ENCODE peak calls at places on chromosomes 3 and 15, in nine cellular contexts. One of them, this sample, is unnamed. For H3K9me3, the result is how much of the 10 kb centered on the place peaks cover.

GRCh38 chr3:61772439-61772838 is 211.1 kb downstream of the PTPRG start:
- DNase-seq in WERI-Rb-1: no peak
- DNase-seq in tibial artery: no peak
- DNase-seq in DND-41: no peak
- DNase-seq in body of pancreas: no peak
- DNase-seq in A549: no peak
- DNase-seq in heart left ventricle: no peak
- DNase-seq in IMR-90: peak
- DNase-seq in upper lobe of right lung: no peak
- DNase-seq in this sample: no peak

GRCh38 chr15:99708563-99708962 is 24.7 kb downstream of the LYSMD4 start:
- DNase-seq in WERI-Rb-1: no peak
- DNase-seq in tibial artery: peak
- DNase-seq in DND-41: no peak
- DNase-seq in body of pancreas: peak
- DNase-seq in A549: peak
- DNase-seq in heart left ventricle: peak
- DNase-seq in IMR-90: peak
- DNase-seq in upper lobe of right lung: peak
- DNase-seq in this sample: peak

GRCh38 chr3:194875581-194876402 is 190.1 kb downstream of the FAM43A start:
- DNase-seq in WERI-Rb-1: no peak
- DNase-seq in tibial artery: no peak
- DNase-seq in DND-41: no peak
- DNase-seq in body of pancreas: no peak
- DNase-seq in A549: no peak
- DNase-seq in heart left ventricle: no peak
- DNase-seq in IMR-90: no peak
- DNase-seq in upper lobe of right lung: no peak
- DNase-seq in this sample: no peak

GRCh38 chr3:152998554-152998953 is 163.5 kb upstream of the RAP2B start:
- DNase-seq in WERI-Rb-1: peak
- DNase-seq in tibial artery: no peak
- DNase-seq in DND-41: no peak
- DNase-seq in body of pancreas: no peak
- DNase-seq in A549: no peak
- DNase-seq in heart left ventricle: no peak
- DNase-seq in IMR-90: no peak
- DNase-seq in upper lobe of right lung: no peak
- DNase-seq in this sample: no peak

GRCh38 chr3:113051827-113052226 is 61.0 kb downstream of the GTPBP8 start:
- DNase-seq in WERI-Rb-1: no peak
- DNase-seq in tibial artery: no peak
- DNase-seq in DND-41: no peak
- DNase-seq in body of pancreas: peak
- DNase-seq in A549: no peak
- DNase-seq in heart left ventricle: no peak
- DNase-seq in IMR-90: no peak
- DNase-seq in upper lobe of right lung: no peak
- DNase-seq in this sample: no peak

GRCh38 chr3:48270306-48270705 is 29.4 kb downstream of the ZNF589 start:
- DNase-seq in WERI-Rb-1: no peak
- DNase-seq in tibial artery: no peak
- DNase-seq in DND-41: no peak
- DNase-seq in body of pancreas: no peak
- DNase-seq in A549: no peak
- DNase-seq in heart left ventricle: no peak
- DNase-seq in IMR-90: no peak
- DNase-seq in upper lobe of right lung: no peak
- DNase-seq in this sample: no peak

GRCh38 chr3:4493008-4493930 is at the start of gene ITPR1:
- DNase-seq in WERI-Rb-1: peak
- DNase-seq in tibial artery: peak
- DNase-seq in DND-41: peak
- DNase-seq in body of pancreas: peak
- DNase-seq in A549: peak
- DNase-seq in heart left ventricle: peak
- DNase-seq in IMR-90: peak
- DNase-seq in upper lobe of right lung: peak
- DNase-seq in this sample: peak

GRCh38 chr3:126476166-126476975 is 680 bp upstream of the ZXDC start:
- DNase-seq in WERI-Rb-1: peak
- DNase-seq in tibial artery: peak
- DNase-seq in DND-41: no peak
- DNase-seq in body of pancreas: peak
- DNase-seq in A549: peak
- DNase-seq in heart left ventricle: no peak
- DNase-seq in IMR-90: peak
- DNase-seq in upper lobe of right lung: peak
- DNase-seq in this sample: peak

GRCh38 chr3:38541800-38542199 is 45.7 kb downstream of the EXOG start:
- DNase-seq in WERI-Rb-1: no peak
- DNase-seq in tibial artery: no peak
- DNase-seq in DND-41: no peak
- DNase-seq in body of pancreas: no peak
- DNase-seq in A549: no peak
- DNase-seq in heart left ventricle: peak
- DNase-seq in IMR-90: no peak
- DNase-seq in upper lobe of right lung: no peak
- DNase-seq in this sample: no peak

GRCh38 chr3:160136421-160136820 is 88.8 kb upstream of the C3orf80 start:
- DNase-seq in WERI-Rb-1: no peak
- DNase-seq in tibial artery: no peak
- DNase-seq in DND-41: no peak
- DNase-seq in body of pancreas: no peak
- DNase-seq in A549: no peak
- DNase-seq in heart left ventricle: no peak
- DNase-seq in IMR-90: no peak
- DNase-seq in upper lobe of right lung: no peak
- DNase-seq in this sample: no peak

GRCh38 chr3:185639632-185640206 is 53.6 kb downstream of the SENP2 start:
- DNase-seq in WERI-Rb-1: no peak
- DNase-seq in tibial artery: no peak
- DNase-seq in DND-41: no peak
- DNase-seq in body of pancreas: no peak
- DNase-seq in A549: no peak
- DNase-seq in heart left ventricle: no peak
- DNase-seq in IMR-90: no peak
- DNase-seq in upper lobe of right lung: no peak
- DNase-seq in this sample: no peak

GRCh38 chr15:77634266-77634962 is 1.7 kb upstream of the LINGO1 start:
- DNase-seq in WERI-Rb-1: peak
- DNase-seq in tibial artery: no peak
- DNase-seq in DND-41: peak
- DNase-seq in body of pancreas: peak
- DNase-seq in A549: peak
- DNase-seq in heart left ventricle: peak
- DNase-seq in IMR-90: peak
- DNase-seq in upper lobe of right lung: peak
- DNase-seq in this sample: peak

GRCh38 chr3:52809821-52810377 is 15.3 kb downstream of the ITIH3 start:
- DNase-seq in WERI-Rb-1: no peak
- DNase-seq in tibial artery: no peak
- DNase-seq in DND-41: peak
- DNase-seq in body of pancreas: no peak
- DNase-seq in A549: no peak
- DNase-seq in heart left ventricle: no peak
- DNase-seq in IMR-90: no peak
- DNase-seq in upper lobe of right lung: no peak
- DNase-seq in this sample: no peak

GRCh38 chr15:78421241-78421994 is 16.6 kb upstream of the IREB2 start:
- DNase-seq in WERI-Rb-1: no peak
- DNase-seq in tibial artery: no peak
- DNase-seq in DND-41: no peak
- DNase-seq in body of pancreas: no peak
- DNase-seq in A549: no peak
- DNase-seq in heart left ventricle: no peak
- DNase-seq in IMR-90: no peak
- DNase-seq in upper lobe of right lung: no peak
- DNase-seq in this sample: no peak

DNA sequence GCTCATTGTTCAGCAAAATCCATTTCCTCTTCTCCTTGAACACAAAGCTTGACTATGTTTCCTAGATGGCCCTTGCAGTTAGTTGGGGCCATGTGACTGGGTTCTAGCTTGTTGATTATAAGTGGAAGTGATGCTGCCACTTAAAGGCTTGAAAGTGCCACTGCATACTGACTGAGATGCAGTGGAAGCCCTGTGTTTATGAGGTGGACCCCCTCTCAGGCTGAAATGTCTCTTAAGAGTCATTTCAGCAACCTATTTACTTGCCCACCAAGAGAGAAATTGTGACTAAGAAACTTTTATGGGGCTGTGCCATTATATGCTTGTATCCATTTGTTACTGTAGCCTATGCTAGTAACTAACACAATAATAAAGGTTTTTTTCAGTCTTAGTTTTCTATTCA is 8.4 kb upstream of the ANP32A start:
- DNase-seq in WERI-Rb-1: no peak
- DNase-seq in tibial artery: no peak
- DNase-seq in DND-41: no peak
- DNase-seq in body of pancreas: no peak
- DNase-seq in A549: peak
- DNase-seq in heart left ventricle: no peak
- DNase-seq in IMR-90: no peak
- DNase-seq in upper lobe of right lung: no peak
- DNase-seq in this sample: no peak
- TF ChIP-seq CTCF in WERI-Rb-1: peak
- TF ChIP-seq CTCF in tibial artery: peak
- TF ChIP-seq CTCF in DND-41: peak
- TF ChIP-seq CTCF in body of pancreas: peak
- TF ChIP-seq CTCF in A549: peak
- TF ChIP-seq CTCF in heart left ventricle: peak
- TF ChIP-seq CTCF in IMR-90: peak
- TF ChIP-seq CTCF in upper lobe of right lung: peak
- TF ChIP-seq CTCF in this sample: peak

DNA sequence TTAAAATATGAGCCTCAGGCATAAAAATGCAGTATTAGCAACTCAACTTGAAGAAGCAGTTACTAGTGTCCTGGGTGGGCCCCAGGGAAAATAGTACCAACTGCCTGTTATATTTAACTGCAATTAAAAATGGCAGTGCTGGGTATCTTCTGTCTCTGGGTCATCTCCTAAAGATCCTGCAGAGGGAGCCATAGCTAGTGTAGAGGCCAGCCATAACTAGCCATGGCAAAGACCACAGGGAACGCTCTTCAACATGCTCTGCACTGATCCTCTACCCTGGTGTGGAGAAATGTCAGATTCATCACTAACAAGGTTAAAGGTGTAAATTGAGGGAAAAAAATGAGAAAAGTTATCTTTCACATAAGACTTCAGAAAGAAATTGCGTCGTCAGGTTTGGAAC is 181.3 kb downstream of the SNRPN start:
- DNase-seq in WERI-Rb-1: peak
- DNase-seq in tibial artery: no peak
- DNase-seq in DND-41: no peak
- DNase-seq in body of pancreas: peak
- DNase-seq in A549: no peak
- DNase-seq in heart left ventricle: no peak
- DNase-seq in IMR-90: peak
- DNase-seq in upper lobe of right lung: no peak
- DNase-seq in this sample: no peak
- H3K9me3 ChIP-seq in WERI-Rb-1: under half
- H3K9me3 ChIP-seq in tibial artery: under half
- H3K9me3 ChIP-seq in DND-41: under half
- H3K9me3 ChIP-seq in body of pancreas: under half
- H3K9me3 ChIP-seq in A549: under half
- H3K9me3 ChIP-seq in heart left ventricle: under half
- H3K9me3 ChIP-seq in IMR-90: under half
- H3K9me3 ChIP-seq in upper lobe of right lung: under half
- H3K9me3 ChIP-seq in this sample: half or more

GRCh38 chr3:79558943-79559342 is 208.9 kb downstream of the ROBO1 start:
- DNase-seq in WERI-Rb-1: no peak
- DNase-seq in tibial artery: no peak
- DNase-seq in DND-41: no peak
- DNase-seq in body of pancreas: no peak
- DNase-seq in A549: no peak
- DNase-seq in heart left ventricle: no peak
- DNase-seq in IMR-90: no peak
- DNase-seq in upper lobe of right lung: no peak
- DNase-seq in this sample: no peak

GRCh38 chr3:79564192-79564591 is 203.6 kb downstream of the ROBO1 start:
- DNase-seq in WERI-Rb-1: no peak
- DNase-seq in tibial artery: no peak
- DNase-seq in DND-41: no peak
- DNase-seq in body of pancreas: no peak
- DNase-seq in A549: no peak
- DNase-seq in heart left ventricle: no peak
- DNase-seq in IMR-90: no peak
- DNase-seq in upper lobe of right lung: no peak
- DNase-seq in this sample: no peak

GRCh38 chr3:79555655-79556054 is 212.1 kb downstream of the ROBO1 start:
- DNase-seq in WERI-Rb-1: no peak
- DNase-seq in tibial artery: no peak
- DNase-seq in DND-41: no peak
- DNase-seq in body of pancreas: no peak
- DNase-seq in A549: no peak
- DNase-seq in heart left ventricle: no peak
- DNase-seq in IMR-90: no peak
- DNase-seq in upper lobe of right lung: no peak
- DNase-seq in this sample: no peak

GRCh38 chr3:79560698-79561097 is 207.1 kb downstream of the ROBO1 start:
- DNase-seq in WERI-Rb-1: no peak
- DNase-seq in tibial artery: no peak
- DNase-seq in DND-41: no peak
- DNase-seq in body of pancreas: no peak
- DNase-seq in A549: no peak
- DNase-seq in heart left ventricle: no peak
- DNase-seq in IMR-90: no peak
- DNase-seq in upper lobe of right lung: no peak
- DNase-seq in this sample: no peak
- H3K27ac ChIP-seq in WERI-Rb-1: no peak
- H3K27ac ChIP-seq in tibial artery: no peak
- H3K27ac ChIP-seq in DND-41: no peak
- H3K27ac ChIP-seq in body of pancreas: no peak
- H3K27ac ChIP-seq in A549: no peak
- H3K27ac ChIP-seq in heart left ventricle: no peak
- H3K27ac ChIP-seq in IMR-90: no peak
- H3K27ac ChIP-seq in upper lobe of right lung: no peak
- H3K27ac ChIP-seq in this sample: no peak

DNA sequence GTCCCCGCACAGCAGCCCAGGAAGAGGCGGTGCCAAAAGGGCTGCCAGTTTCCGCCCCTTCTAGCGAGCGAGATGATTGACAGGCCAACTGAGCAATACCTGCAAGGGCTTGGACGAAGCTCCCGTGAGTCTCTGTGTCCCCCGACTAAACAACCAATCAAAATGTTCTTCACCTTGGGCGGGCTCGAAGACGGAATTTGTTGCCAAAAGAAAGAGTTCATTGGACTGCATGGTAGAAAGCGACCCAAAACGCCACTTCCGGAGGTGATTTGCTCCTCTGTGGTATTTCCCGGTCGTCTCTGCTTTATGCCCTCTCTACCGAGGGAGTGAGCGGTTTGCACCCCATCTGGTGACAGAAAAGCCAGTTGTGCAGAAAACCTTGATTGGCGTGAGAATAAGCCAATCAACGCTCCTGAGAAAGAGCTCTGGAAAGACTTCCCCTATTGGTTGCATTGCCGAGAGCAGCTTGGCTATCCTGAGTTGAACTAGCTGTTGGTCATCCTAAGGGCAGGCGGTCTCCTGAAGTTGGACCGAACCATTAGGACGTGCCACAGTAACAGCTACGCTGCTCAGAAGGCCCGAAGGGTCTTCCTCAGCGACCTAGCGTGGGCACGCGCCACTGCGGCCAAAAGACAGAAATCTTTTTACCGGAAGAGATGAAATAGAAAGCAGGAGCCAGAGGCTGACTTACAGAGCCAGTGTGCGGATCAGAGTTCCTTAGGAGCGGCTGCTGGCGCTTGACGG is 545 bp upstream of the UBP1 start:
- DNase-seq in WERI-Rb-1: peak
- DNase-seq in tibial artery: peak
- DNase-seq in DND-41: peak
- DNase-seq in body of pancreas: peak
- DNase-seq in A549: peak
- DNase-seq in heart left ventricle: peak
- DNase-seq in IMR-90: peak
- DNase-seq in upper lobe of right lung: peak
- DNase-seq in this sample: peak
- TF ChIP-seq CTCF in WERI-Rb-1: no peak
- TF ChIP-seq CTCF in tibial artery: peak
- TF ChIP-seq CTCF in DND-41: peak
- TF ChIP-seq CTCF in body of pancreas: peak
- TF ChIP-seq CTCF in A549: no peak
- TF ChIP-seq CTCF in heart left ventricle: no peak
- TF ChIP-seq CTCF in IMR-90: peak
- TF ChIP-seq CTCF in upper lobe of right lung: no peak
- TF ChIP-seq CTCF in this sample: no peak

This sample was measured in stomach.